ENCODE peak calls at places on chromosomes 4 and X, in seven cellular contexts. Y is CD4-positive, alpha-beta T cell; A is AG04450; J is stomach; B is brain microvascular endothelial cell; E is BJ; P is cardiac muscle cell. V is an unnamed sample. For H3K27me3, the result is how much of the 10 kb centered on the place peaks cover.

GRCh38 chr4:71275570-71275969 is 63.2 kb upstream of the SLC4A4 start:
- DNase-seq in Y (no peak), A (no peak), J (no peak), B (no peak), E (no peak), P (no peak), V (no peak)

GRCh38 chr4:145796338-145796737 is 116.4 kb downstream of the C4orf51 start:
- DNase-seq in Y (no peak), A (no peak), J (no peak), B (no peak), E (no peak), P (no peak), V (no peak)

GRCh38 chr4:68361146-68361589 is 11.3 kb upstream of the YTHDC1 start:
- DNase-seq in Y (no peak), A (no peak), J (no peak), B (peak), E (peak), P (no peak), V (no peak)

GRCh38 chr4:130545171-130545570 is 1449.2 kb downstream of the C4orf33 start:
- DNase-seq in Y (no peak), A (no peak), J (no peak), B (no peak), E (no peak), P (peak), V (no peak)

GRCh38 chr4:185711764-185712163 is 100.2 kb downstream of the SORBS2 start:
- DNase-seq in Y (no peak), A (no peak), J (no peak), B (peak), E (no peak), P (no peak), V (no peak)

GRCh38 chr4:121876070-121876469 is 5.8 kb upstream of the BBS7 start:
- DNase-seq in Y (no peak), A (no peak), J (no peak), B (no peak), E (no peak), P (no peak), V (no peak)

GRCh38 chr4:183532823-183533222 is 28.0 kb downstream of the ING2 start:
- DNase-seq in Y (no peak), A (peak), J (no peak), B (peak), E (peak), P (no peak), V (no peak)

GRCh38 chrX:17876135-17876534 is 15.0 kb upstream of the RAI2 start:
- DNase-seq in Y (no peak), A (no peak), J (no peak), B (no peak), E (no peak), P (no peak), V (no peak)

GRCh38 chr4:166493828-166494432 is 620.9 kb downstream of the TLL1 start:
- DNase-seq in Y (no peak), A (no peak), J (no peak), B (no peak), E (no peak), P (no peak), V (no peak)

GRCh38 chr4:97761760-97762512 is 381.3 kb downstream of the STPG2 start:
- DNase-seq in Y (no peak), A (no peak), J (no peak), B (no peak), E (no peak), P (peak), V (no peak)

GRCh38 chr4:138542191-138542771 is 300.1 kb upstream of the SLC7A11 start:
- DNase-seq in Y (no peak), A (no peak), J (no peak), B (no peak), E (no peak), P (no peak), V (no peak)

GRCh38 chr4:72909461-72909860 is 160.1 kb downstream of the COX18 start:
- DNase-seq in Y (no peak), A (no peak), J (peak), B (no peak), E (no peak), P (peak), V (no peak)

GRCh38 chr4:23819041-23819511 is 70.8 kb downstream of the PPARGC1A start:
- DNase-seq in Y (no peak), A (no peak), J (no peak), B (peak), E (peak), P (peak), V (no peak)

GRCh38 chrX:3518870-3519269 is 172.4 kb upstream of the MXRA5 start:
- DNase-seq in Y (no peak), A (peak), J (peak), B (peak), E (peak), P (no peak), V (peak)

GRCh38 chrX:151973851-151974335 is 583 bp downstream of the GABRE start:
- DNase-seq in Y (no peak), A (no peak), J (no peak), B (no peak), E (no peak), P (peak), V (no peak)

GRCh38 chrX:68695206-68695845 is 47.9 kb downstream of the STARD8 start:
- DNase-seq in Y (no peak), A (no peak), J (no peak), B (no peak), E (no peak), P (no peak), V (no peak)

GRCh38 chr4:89245459-89245858 is 62.1 kb downstream of the GPRIN3 start:
- DNase-seq in Y (no peak), A (no peak), J (peak), B (no peak), E (no peak), P (no peak), V (no peak)
- H3K27me3 ChIP-seq in Y (under half), A (under half), J (under half), B (under half), E (under half), P (under half), V (under half)

DNA sequence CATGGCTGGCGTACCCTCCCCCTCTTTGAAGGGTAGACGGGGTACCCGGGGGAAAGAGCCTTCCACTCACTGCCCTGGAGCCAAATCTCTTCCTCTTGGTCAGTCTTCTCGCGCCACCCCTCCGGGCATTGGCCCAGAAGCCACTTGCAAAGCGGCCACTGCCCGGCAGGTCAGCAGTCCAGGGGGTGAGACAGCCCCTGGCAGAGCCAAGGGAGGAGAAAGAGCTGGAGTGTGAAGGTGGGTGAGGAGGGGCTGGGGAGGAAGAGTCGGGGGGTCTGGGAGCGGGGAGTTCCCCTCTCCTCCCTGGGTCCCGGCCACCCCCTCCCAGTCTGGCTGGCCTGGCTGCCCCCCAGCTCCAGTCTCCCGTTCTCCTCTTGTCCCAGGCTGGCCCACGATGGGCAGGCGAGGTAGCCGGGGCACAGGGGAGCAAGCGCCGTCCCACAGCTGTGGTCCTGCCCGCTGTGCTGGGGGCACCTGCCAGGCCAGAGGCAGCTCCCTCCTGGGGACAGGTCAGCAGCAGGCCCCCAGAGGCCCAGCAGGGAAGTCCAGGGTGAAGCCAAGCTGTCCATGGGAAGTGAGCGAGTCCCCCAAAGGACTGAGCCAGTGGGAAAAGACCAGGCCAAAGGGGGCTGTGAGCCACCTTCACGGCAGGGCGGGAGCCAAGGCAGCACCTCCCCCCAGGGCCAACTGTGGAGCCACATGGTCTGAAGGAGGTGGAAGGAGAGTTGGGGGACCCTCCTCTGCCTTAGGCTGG is 21.6 kb upstream of the DUSP9 start:
- DNase-seq in Y (no peak), A (no peak), J (no peak), B (no peak), E (no peak), P (no peak), V (no peak)
- H3K27me3 ChIP-seq in Y (under half), A (under half), J (under half), B (under half), E (under half), P (under half), V (under half)

GRCh38 chr4:5398056-5398455 is 310.3 kb downstream of the EVC2 start:
- DNase-seq in Y (no peak), A (no peak), J (no peak), B (no peak), E (no peak), P (no peak), V (no peak)

GRCh38 chr4:5391492-5391891 is 316.9 kb downstream of the EVC2 start:
- DNase-seq in Y (no peak), A (no peak), J (no peak), B (no peak), E (no peak), P (no peak), V (no peak)

GRCh38 chr4:5399790-5400421 is 308.5 kb downstream of the EVC2 start:
- DNase-seq in Y (no peak), A (peak), J (no peak), B (peak), E (no peak), P (peak), V (no peak)

DNA sequence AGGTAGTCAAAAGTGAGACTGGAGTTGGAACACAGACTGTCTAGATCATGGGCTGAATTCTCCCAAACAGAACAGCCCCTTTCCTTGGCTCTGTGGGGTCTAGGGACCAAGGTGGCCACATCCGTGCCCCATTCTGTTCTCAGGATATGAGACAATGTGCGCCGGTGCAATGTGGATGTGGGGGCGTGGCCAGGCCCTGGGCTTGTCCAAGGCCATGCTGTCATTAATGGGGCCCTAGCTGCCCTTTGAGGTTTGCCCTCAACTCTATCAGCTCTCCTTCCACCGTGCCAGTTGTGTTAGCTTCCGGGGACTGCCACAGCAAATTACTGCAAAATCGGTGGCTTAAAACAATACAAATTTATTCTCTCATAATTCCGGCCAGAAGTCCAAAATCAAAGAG is 312.6 kb downstream of the EVC2 start:
- DNase-seq in Y (no peak), A (no peak), J (no peak), B (no peak), E (no peak), P (no peak), V (no peak)
- H3K27me3 ChIP-seq in Y (under half), A (under half), J (under half), B (under half), E (under half), P (under half), V (under half)

GRCh38 chrX:16114640-16115039 is 8.7 kb upstream of the GRPR start:
- DNase-seq in Y (no peak), A (peak), J (no peak), B (peak), E (peak), P (no peak), V (no peak)
- H3K27me3 ChIP-seq in Y (under half), A (under half), J (under half), B (under half), E (under half), P (under half), V (under half)

GRCh38 chr4:4852591-4853362 is 6.7 kb upstream of the MSX1 start:
- DNase-seq in Y (no peak), A (peak), J (peak), B (peak), E (no peak), P (no peak), V (peak)

GRCh38 chr4:4853371-4853823 is 6.1 kb upstream of the MSX1 start:
- DNase-seq in Y (no peak), A (no peak), J (no peak), B (no peak), E (no peak), P (no peak), V (no peak)

GRCh38 chr4:4854649-4855292 is 4.7 kb upstream of the MSX1 start:
- DNase-seq in Y (no peak), A (no peak), J (no peak), B (no peak), E (no peak), P (no peak), V (no peak)

GRCh38 chr4:4855293-4856070 is 4.0 kb upstream of the MSX1 start:
- DNase-seq in Y (no peak), A (no peak), J (no peak), B (no peak), E (no peak), P (no peak), V (no peak)

DNA sequence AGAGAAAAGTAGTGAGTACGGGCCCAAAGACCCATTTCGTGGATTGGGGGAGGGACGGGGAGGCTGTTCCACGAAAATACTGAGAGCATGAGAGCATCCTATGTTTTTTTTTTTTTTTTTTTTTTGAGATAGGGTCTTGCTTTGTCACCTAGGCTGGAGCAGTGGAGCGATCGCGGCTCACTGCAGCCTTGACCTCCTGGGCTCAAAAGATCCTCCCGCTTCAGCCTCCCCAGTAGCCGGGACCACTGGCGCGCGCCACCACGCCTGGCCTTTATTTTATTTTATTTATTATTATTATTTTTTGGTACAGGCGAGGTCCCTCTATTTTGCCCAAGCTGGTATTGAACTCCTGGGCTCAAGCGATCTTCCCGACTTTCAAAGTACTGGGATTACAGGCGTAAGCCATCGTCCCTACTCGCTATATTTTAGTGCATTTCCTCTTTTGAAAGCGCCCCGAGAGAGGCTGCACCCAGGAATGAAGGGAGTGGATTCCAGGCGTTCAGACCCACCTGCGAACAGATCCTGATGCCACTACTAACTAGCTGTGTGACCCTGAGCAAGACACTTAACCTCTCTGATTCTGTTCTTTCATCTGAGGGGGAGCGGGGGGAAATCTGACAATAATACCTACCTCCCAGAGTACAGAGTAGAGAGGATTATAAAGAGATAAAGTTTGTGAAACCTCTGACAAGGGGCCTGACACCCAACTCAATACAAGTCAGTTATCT is 5.4 kb upstream of the MSX1 start:
- DNase-seq in Y (no peak), A (no peak), J (no peak), B (no peak), E (no peak), P (no peak), V (no peak)
- H3K27me3 ChIP-seq in Y (half or more), A (half or more), J (half or more), B (under half), E (under half), P (half or more), V (under half)

DNA sequence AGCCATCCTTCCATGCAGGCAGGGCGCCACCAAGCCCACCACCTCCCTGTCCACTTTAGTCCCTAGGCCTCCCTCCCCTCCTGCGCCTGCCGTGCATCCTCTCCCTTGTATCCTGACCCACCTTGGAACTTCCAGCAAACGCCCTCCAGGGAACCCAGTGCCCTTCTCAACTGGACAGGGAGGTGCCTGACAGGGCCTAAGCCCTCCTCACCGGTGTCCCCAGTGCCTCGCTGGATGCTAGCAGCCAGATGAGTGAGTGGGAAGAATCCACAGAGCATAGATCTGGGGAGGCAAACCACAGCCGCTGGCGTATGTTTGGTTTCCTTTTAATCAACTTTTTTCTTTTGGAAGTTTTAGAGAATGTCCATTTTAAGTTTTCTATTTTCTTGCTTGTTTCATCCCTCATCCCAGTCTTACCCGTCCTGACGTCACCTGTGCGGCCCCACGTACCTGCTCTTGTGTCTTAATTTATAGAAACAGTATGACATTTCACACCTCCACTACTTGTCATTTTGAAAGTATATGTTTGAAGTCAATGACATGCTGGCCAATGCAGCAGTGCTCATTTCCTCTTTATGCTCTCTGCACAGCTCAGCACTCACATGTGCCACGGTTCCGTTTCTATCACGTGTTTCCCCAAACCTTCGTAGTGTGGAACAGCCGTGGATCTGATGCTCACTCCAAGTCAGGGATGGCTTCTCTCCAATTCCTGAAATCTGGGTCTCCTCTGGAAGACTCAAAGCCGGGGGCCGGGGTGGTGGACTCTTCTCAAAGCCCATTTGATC is 3.4 kb upstream of the HMX1 start:
- DNase-seq in Y (no peak), A (no peak), J (no peak), B (no peak), E (no peak), P (no peak), V (no peak)
- H3K27me3 ChIP-seq in Y (half or more), A (half or more), J (half or more), B (half or more), E (under half), P (half or more), V (under half)

DNA sequence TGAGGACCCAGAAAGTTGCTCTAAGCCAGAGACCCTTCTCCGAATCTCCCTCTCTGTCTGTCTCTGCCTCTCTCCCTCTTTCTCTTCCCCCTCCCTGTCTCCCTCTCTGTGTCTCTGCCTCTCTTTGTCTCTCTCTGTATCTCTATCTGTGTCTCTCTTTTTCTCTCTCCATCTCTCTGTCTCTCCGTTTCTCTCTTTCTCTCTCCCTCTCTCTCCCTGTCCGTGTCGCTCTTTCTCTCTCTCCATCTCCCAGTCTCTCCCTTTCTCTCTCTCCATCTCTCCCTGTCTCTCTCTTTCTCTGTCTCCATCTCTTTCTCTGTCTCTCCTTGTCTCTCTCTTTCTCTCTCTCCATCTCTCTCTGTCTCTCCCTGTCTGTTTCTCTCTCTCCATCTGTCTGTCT is 2.6 kb upstream of the SHOX start:
- DNase-seq in Y (no peak), A (no peak), J (no peak), B (no peak), E (no peak), P (no peak), V (no peak)
- H3K27me3 ChIP-seq in Y (under half), A (under half), J (half or more), B (half or more), E (under half), P (half or more), V (under half)

GRCh38 chrX:47632664-47633063 is 2.9 kb upstream of the CFP start:
- DNase-seq in Y (no peak), A (no peak), J (no peak), B (no peak), E (no peak), P (no peak), V (no peak)

GRCh38 chrX:47631676-47632075 is 1.9 kb upstream of the CFP start:
- DNase-seq in Y (no peak), A (no peak), J (no peak), B (no peak), E (no peak), P (no peak), V (no peak)

GRCh38 chrX:47634871-47635575 is 5.3 kb upstream of the CFP start:
- DNase-seq in Y (no peak), A (no peak), J (no peak), B (no peak), E (no peak), P (no peak), V (no peak)

GRCh38 chrX:47637546-47638195 is 7.9 kb upstream of the CFP start:
- DNase-seq in Y (peak), A (no peak), J (peak), B (no peak), E (no peak), P (peak), V (no peak)

DNA sequence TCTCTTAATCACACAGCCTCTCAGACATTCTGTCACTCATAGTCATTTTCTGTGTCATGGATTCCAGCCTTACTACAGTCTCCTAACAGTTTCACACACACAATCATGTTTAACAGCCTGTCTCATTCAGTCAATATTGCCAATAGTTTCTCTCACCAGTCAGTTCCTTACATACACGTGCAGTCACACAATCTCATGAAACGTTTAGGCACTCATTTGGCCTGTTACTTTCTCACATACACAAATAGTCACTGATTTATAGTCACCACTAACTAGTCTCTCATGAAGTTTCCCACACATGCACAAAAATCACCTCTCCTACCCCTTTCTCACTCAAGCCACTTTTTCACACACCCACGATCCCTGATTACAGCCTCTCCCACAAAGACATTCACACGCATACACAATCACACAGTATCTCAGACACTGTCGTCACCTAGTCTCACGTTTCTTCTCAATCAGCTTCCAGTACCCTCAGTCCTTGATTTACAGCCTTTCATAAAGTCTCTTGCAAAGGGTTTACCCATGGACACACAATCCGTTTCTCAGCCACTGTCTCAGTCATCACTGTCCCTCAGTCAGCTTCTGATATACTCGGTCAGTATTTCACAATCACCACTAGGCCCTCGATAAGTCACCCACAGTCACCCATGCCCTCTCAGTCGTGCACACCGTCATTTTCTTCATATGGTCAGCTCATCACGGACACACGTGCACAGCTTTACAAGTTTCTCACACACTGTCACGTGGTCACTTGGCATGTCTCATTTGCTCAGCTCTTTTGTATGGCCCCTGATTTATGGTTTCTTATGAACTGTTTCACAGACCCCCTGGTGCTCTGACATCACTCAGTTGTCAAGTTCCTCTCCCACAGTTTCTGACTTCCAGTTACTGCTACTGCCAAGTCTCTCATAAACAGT is 4.2 kb upstream of the CFP start:
- DNase-seq in Y (no peak), A (no peak), J (no peak), B (no peak), E (no peak), P (no peak), V (no peak)
- H3K27me3 ChIP-seq in Y (under half), A (under half), J (under half), B (under half), E (under half), P (under half), V (under half)

GRCh38 chrX:88024022-88024421 is 506.4 kb downstream of the KLHL4 start:
- DNase-seq in Y (no peak), A (no peak), J (no peak), B (no peak), E (no peak), P (no peak), V (no peak)
- H3K27me3 ChIP-seq in Y (under half), A (under half), J (under half), B (under half), E (under half), P (under half), V (under half)